ENCODE peak calls at places on chromosomes 6 and 20, in ten cellular contexts. W is right lobe of liver, D is heart right ventricle, L is BE2C, G is H9, X is ascending aorta, E is fibroblast of lung, M is GM23248, U is A549, R is trophoblast cell. S is an unnamed sample.

GRCh38 chr6:16141514-16141913 is 12.6 kb downstream of the MYLIP start:
- DNase-seq in W (no peak), D (no peak), L (no peak), G (no peak), X (no peak), E (no peak), M (no peak), U (no peak), R (no peak), S (no peak)

GRCh38 chr6:138371720-138372119 is 6.0 kb upstream of the SMIM28 start:
- DNase-seq in W (no peak), D (no peak), L (peak; percentile 47), G (no peak), X (no peak), E (no peak), M (no peak), U (peak; percentile 29), R (no peak), S (no peak)

GRCh38 chr20:45892828-45893500 is 1.8 kb downstream of the CTSA start:
- DNase-seq in W (no peak), D (no peak), L (no peak), G (no peak), X (no peak), E (no peak), M (no peak), U (no peak), R (no peak), S (no peak)

GRCh38 chr20:2804041-2804828 is 3.8 kb upstream of the CPXM1 start:
- DNase-seq in W (no peak), D (no peak), L (no peak), G (no peak), X (no peak), E (no peak), M (no peak), U (no peak), R (peak; percentile 8), S (no peak)

GRCh38 chr6:39330057-39330456 is 7.6 kb upstream of the KCNK16 start:
- DNase-seq in W (no peak), D (no peak), L (no peak), G (no peak), X (no peak), E (no peak), M (no peak), U (no peak), R (peak; percentile 17), S (no peak)

GRCh38 chr6:14598017-14598864 is 480.7 kb downstream of the CD83 start:
- DNase-seq in W (no peak), D (no peak), L (no peak), G (no peak), X (no peak), E (no peak), M (no peak), U (no peak), R (no peak), S (peak; percentile 53)

GRCh38 chr6:142693446-142693845 is 251.5 kb downstream of the HIVEP2 start:
- DNase-seq in W (no peak), D (no peak), L (no peak), G (no peak), X (no peak), E (peak; percentile 54), M (peak; percentile 87), U (no peak), R (peak; percentile 16), S (no peak)

GRCh38 chr6:116536216-116536621 is 9.3 kb downstream of the TRAPPC3L start:
- DNase-seq in W (no peak), D (peak; percentile 34), L (peak; percentile 31), G (no peak), X (no peak), E (peak; percentile 78), M (peak; percentile 79), U (peak; percentile 57), R (peak; percentile 89), S (no peak)

GRCh38 chr6:44257007-44257752 is at the start of gene SLC35B2:
- DNase-seq in W (peak; percentile 77), D (peak; percentile 68), L (peak; percentile 78), G (peak; percentile 83), X (no peak), E (peak; percentile 67), M (peak; percentile 84), U (peak; percentile 55), R (peak; percentile 65), S (peak; percentile 90)

GRCh38 chr20:22385602-22386299 is 198.6 kb downstream of the FOXA2 start:
- DNase-seq in W (no peak), D (no peak), L (no peak), G (no peak), X (no peak), E (no peak), M (peak; percentile 22), U (peak; percentile 74), R (no peak), S (no peak)

GRCh38 chr6:167787896-167788530 is 38.7 kb upstream of the AFDN start:
- DNase-seq in W (no peak), D (no peak), L (no peak), G (no peak), X (no peak), E (no peak), M (no peak), U (no peak), R (no peak), S (no peak)

GRCh38 chr6:125367036-125367782 is 65.4 kb upstream of the HDDC2 start:
- DNase-seq in W (no peak), D (no peak), L (no peak), G (no peak), X (no peak), E (no peak), M (peak; percentile 39), U (no peak), R (no peak), S (no peak)

GRCh38 chr20:58891076-58891685 is 38.7 kb downstream of the GNAS start:
- DNase-seq in W (peak; percentile 78), D (peak; percentile 83), L (peak; percentile 83), G (peak; percentile 76), X (no peak), E (peak; percentile 64), M (peak; percentile 82), U (peak; percentile 57), R (peak; percentile 71), S (peak; percentile 85)

GRCh38 chr20:22371843-22372242 is 212.5 kb downstream of the FOXA2 start:
- DNase-seq in W (no peak), D (no peak), L (no peak), G (no peak), X (no peak), E (no peak), M (no peak), U (no peak), R (no peak), S (no peak)

GRCh38 chr20:31485450-31486339 is 10.6 kb downstream of the REM1 start:
- DNase-seq in W (peak; percentile 57), D (peak; percentile 91), L (no peak), G (no peak), X (peak; percentile 23), E (peak; percentile 36), M (peak; percentile 58), U (no peak), R (no peak), S (no peak)

GRCh38 chr20:31489152-31489551 is 14.1 kb downstream of the REM1 start:
- DNase-seq in W (no peak), D (no peak), L (no peak), G (no peak), X (no peak), E (no peak), M (no peak), U (no peak), R (no peak), S (no peak)

GRCh38 chr20:31484001-31484400 is 8.9 kb downstream of the REM1 start:
- DNase-seq in W (no peak), D (no peak), L (peak; percentile 40), G (peak; percentile 55), X (no peak), E (no peak), M (peak; percentile 47), U (peak; percentile 42), R (no peak), S (peak; percentile 56)

GRCh38 chr20:31490752-31491151 is 15.7 kb downstream of the REM1 start:
- DNase-seq in W (no peak), D (no peak), L (no peak), G (no peak), X (no peak), E (no peak), M (no peak), U (no peak), R (no peak), S (no peak)

GRCh38 chr20:31488171-31488570 is 13.1 kb downstream of the REM1 start:
- DNase-seq in W (no peak), D (peak; percentile 32), L (no peak), G (no peak), X (no peak), E (no peak), M (no peak), U (no peak), R (no peak), S (no peak)
- H3K9me3 ChIP-seq in W (no peaks in the 10 kb centered on the region), D (no peaks in the 10 kb centered on the region), L (peaks cover 3% of the 10 kb centered on the region), G (peaks cover 61% of the 10 kb centered on the region), X (no peaks in the 10 kb centered on the region), E (no peaks in the 10 kb centered on the region), M (no peaks in the 10 kb centered on the region), U (no peaks in the 10 kb centered on the region), R (peaks cover 26% of the 10 kb centered on the region), S (peaks cover 28% of the 10 kb centered on the region)

DNA sequence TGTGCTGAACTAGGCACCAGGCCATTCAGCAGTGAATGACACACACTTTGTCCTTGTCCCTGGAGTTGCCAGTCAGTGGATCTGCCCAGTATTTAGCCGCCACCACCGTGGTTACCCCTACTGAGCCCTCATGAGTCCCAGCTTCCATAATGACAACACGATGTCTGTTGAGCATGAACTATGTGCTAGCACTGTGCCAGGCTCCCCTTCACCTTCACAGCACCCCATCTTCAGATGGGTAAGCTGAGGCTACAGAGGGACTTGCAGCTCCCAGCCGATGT is 10.1 kb downstream of the PACSIN1 start:
- DNase-seq in W (no peak), D (no peak), L (no peak), G (no peak), X (no peak), E (no peak), M (no peak), U (no peak), R (no peak), S (peak; percentile 43)
- H3K9me3 ChIP-seq in W (no peaks in the 10 kb centered on the region), D (no peaks in the 10 kb centered on the region), L (no peaks in the 10 kb centered on the region), G (no peaks in the 10 kb centered on the region), X (no peaks in the 10 kb centered on the region), E (no peaks in the 10 kb centered on the region), M (no peaks in the 10 kb centered on the region), U (no peaks in the 10 kb centered on the region), R (no peaks in the 10 kb centered on the region), S (peaks cover 14% of the 10 kb centered on the region)

DNA sequence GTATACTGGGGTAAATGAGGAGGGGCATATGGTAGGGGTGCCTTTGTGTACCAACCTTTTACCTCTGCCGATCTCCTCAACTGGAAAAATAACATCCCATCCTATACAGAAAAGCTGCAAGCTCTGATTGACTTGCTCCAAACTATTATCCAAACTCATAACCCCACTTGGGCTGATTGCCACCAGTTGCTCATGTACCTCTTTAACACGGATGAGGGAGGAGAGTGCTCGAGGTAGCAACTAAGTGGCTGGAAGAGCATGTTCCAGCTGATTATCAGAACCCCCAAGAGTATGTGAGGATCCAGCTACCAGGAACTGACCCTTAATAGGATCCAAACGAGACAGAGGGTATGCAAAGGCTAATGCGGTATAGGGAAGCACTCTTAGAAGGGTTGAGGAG is 299.6 kb downstream of the RNGTT start:
- DNase-seq in W (no peak), D (no peak), L (no peak), G (no peak), X (no peak), E (no peak), M (no peak), U (no peak), R (no peak), S (no peak)
- H3K9me3 ChIP-seq in W (no peaks in the 10 kb centered on the region), D (peaks cover 4% of the 10 kb centered on the region), L (no peaks in the 10 kb centered on the region), G (peaks cover 9% of the 10 kb centered on the region), X (peaks cover 31% of the 10 kb centered on the region), E (no peaks in the 10 kb centered on the region), M (no peaks in the 10 kb centered on the region), U (no peaks in the 10 kb centered on the region), R (peaks cover 7% of the 10 kb centered on the region), S (peaks cover 59% of the 10 kb centered on the region)

GRCh38 chr6:86537311-86537861 is 399.9 kb upstream of the HTR1E start:
- DNase-seq in W (no peak), D (no peak), L (peak; percentile 75), G (no peak), X (no peak), E (no peak), M (no peak), U (no peak), R (peak; percentile 3), S (no peak)
- H3K9me3 ChIP-seq in W (no peaks in the 10 kb centered on the region), D (no peaks in the 10 kb centered on the region), L (no peaks in the 10 kb centered on the region), G (no peaks in the 10 kb centered on the region), X (no peaks in the 10 kb centered on the region), E (no peaks in the 10 kb centered on the region), M (no peaks in the 10 kb centered on the region), U (no peaks in the 10 kb centered on the region), R (no peaks in the 10 kb centered on the region), S (peaks cover under 1% of the 10 kb centered on the region)